ENCODE peak calls at places on chromosomes 11 and 22, in six cellular contexts. L is GM10248; X is naive B cell; Z is activated effector memory CD4-positive, alpha-beta T cell treated with Interleukin-2 at 50 U/mL for 16 hours; U is right atrium auricular region; C is NCI-H226. S is an unnamed sample.
A peak's percentile ranks its signal among the peaks of the same experiment; 100 is the strongest.

GRCh38 chr11:93467054-93467453 is 76.1 kb downstream of the SMCO4 start:
- DNase-seq in Z (no peak), L (no peak), U (no peak), X (no peak), C (no peak), S (no peak)

GRCh38 chr11:64437426-64437825 is 78.5 kb downstream of the RPS6KA4 start:
- DNase-seq in C (no peak), X (no peak), L (no peak), Z (no peak), U (no peak), S (no peak)

GRCh38 chr11:3043315-3043871 is 13.8 kb downstream of the CARS1 start:
- DNase-seq in L (no peak), Z (no peak), C (no peak), X (no peak), U (peak; percentile 72), S (no peak)

GRCh38 chr11:120778692-120779490 is 245.0 kb upstream of the TBCEL start:
- DNase-seq in U (peak; percentile 53), X (no peak), L (no peak), C (no peak), Z (no peak), S (no peak)

GRCh38 chr11:103985041-103985440 is 51.4 kb upstream of the DDI1 start:
- DNase-seq in Z (no peak), U (no peak), X (no peak), C (no peak), L (no peak), S (no peak)

GRCh38 chr11:637593-638507 is 781 bp downstream of the DRD4 start:
- DNase-seq in Z (no peak), U (no peak), C (no peak), L (no peak), X (no peak), S (no peak)

GRCh38 chr22:36373258-36373579 is 14.5 kb downstream of the MYH9 start:
- DNase-seq in X (no peak), U (no peak), Z (no peak), L (no peak), C (no peak), S (no peak)

GRCh38 chr11:92735039-92735438 is 234.4 kb upstream of the MTNR1B start:
- DNase-seq in U (no peak), C (no peak), L (no peak), Z (no peak), X (no peak), S (peak; percentile 13)

GRCh38 chr11:12235945-12236743 is 125.8 kb downstream of the MICAL2 start:
- DNase-seq in Z (peak; percentile 16), U (peak; percentile 70), L (peak; percentile 51), X (peak; percentile 16), C (no peak), S (peak; percentile 70)

GRCh38 chr11:3989251-3989650 is 105.3 kb upstream of the RRM1 start:
- DNase-seq in C (no peak), Z (no peak), U (no peak), X (no peak), L (no peak), S (no peak)

GRCh38 chr11:16813141-16813540 is 74.7 kb downstream of the C11orf58 start:
- DNase-seq in C (no peak), U (no peak), X (no peak), Z (no peak), L (no peak), S (no peak)

GRCh38 chr11:14242198-14242597 is 116.8 kb downstream of the RRAS2 start:
- DNase-seq in Z (no peak), U (no peak), X (no peak), L (no peak), C (no peak), S (no peak)

GRCh38 chr11:70650075-70650909 is 252.0 kb downstream of the CTTN start:
- DNase-seq in X (no peak), Z (no peak), U (no peak), C (peak; percentile 36), L (peak; percentile 69), S (peak; percentile 58)

GRCh38 chr11:115506909-115507649 is 2.9 kb upstream of the CADM1 start:
- DNase-seq in U (no peak), L (no peak), X (no peak), C (no peak), Z (no peak), S (no peak)

GRCh38 chr11:86274999-86275398 is 27.0 kb upstream of the HIKESHI start:
- DNase-seq in Z (no peak), C (no peak), L (no peak), X (no peak), U (no peak), S (no peak)

GRCh38 chr22:22666307-22667091 is 22.1 kb downstream of the GGTLC2 start:
- DNase-seq in U (no peak), L (peak; percentile 58), X (peak; percentile 37), C (peak; percentile 5), Z (no peak), S (peak; percentile 63)

GRCh38 chr11:126833020-126833419 is 167.6 kb downstream of the KIRREL3 start:
- DNase-seq in U (peak; percentile 4), L (no peak), C (no peak), Z (no peak), X (no peak), S (no peak)

GRCh38 chr22:46826438-46826837 is 64.0 kb downstream of the TBC1D22A start:
- DNase-seq in C (no peak), X (no peak), U (no peak), L (no peak), Z (no peak), S (no peak)

GRCh38 chr22:46500201-46500600 is 37.2 kb downstream of the CELSR1 start:
- DNase-seq in U (no peak), C (no peak), Z (no peak), X (no peak), L (no peak), S (no peak)

GRCh38 chr11:80188228-80188627 is 747.4 kb upstream of the TENM4 start:
- DNase-seq in Z (no peak), L (no peak), C (no peak), X (no peak), U (no peak), S (no peak)

GRCh38 chr11:66739983-66740382 is 11.0 kb upstream of the SPTBN2 start:
- DNase-seq in L (no peak), C (peak; percentile 60), Z (no peak), U (no peak), X (no peak), S (no peak)

GRCh38 chr22:45134313-45134712 is 29.4 kb upstream of the NUP50 start:
- DNase-seq in Z (no peak), U (no peak), C (no peak), X (no peak), L (no peak), S (no peak)

GRCh38 chr22:30304495-30305244 is 15.4 kb upstream of the CASTOR1 start:
- DNase-seq in Z (no peak), L (peak; percentile 40), C (no peak), X (peak; percentile 69), U (no peak), S (peak; percentile 65)

GRCh38 chr22:17085277-17086091 is 684 bp downstream of the IL17RA start:
- DNase-seq in X (peak; percentile 20), U (no peak), L (no peak), Z (no peak), C (no peak), S (no peak)

GRCh38 chr11:122271747-122272146 is 155.7 kb upstream of the BLID start:
- DNase-seq in X (no peak), U (no peak), C (peak; percentile 24), L (no peak), Z (no peak), S (no peak)

GRCh38 chr22:19652316-19652715 is 62.0 kb upstream of the SEPTIN5 start:
- DNase-seq in C (no peak), Z (no peak), X (no peak), L (no peak), U (no peak), S (no peak)

GRCh38 chr11:1225386-1226225 is 2.7 kb downstream of the MUC5B start:
- DNase-seq in L (no peak), X (no peak), Z (no peak), C (no peak), U (no peak), S (no peak)

GRCh38 chr22:35921777-35922176 is 106.8 kb downstream of the RBFOX2 start:
- DNase-seq in L (peak; percentile 36), X (no peak), Z (no peak), U (peak; percentile 79), C (peak; percentile 64), S (peak; percentile 72)

S was measured in NAMALWA.